ENCODE peak calls at places on chromosomes 2 and 18, in seven cellular contexts. K, M, D, F, W, J and H are unnamed samples.

GRCh38 chr18:4869101-4869500 is 328.0 kb downstream of the AKAIN1 start:
- DNase-seq in W (no peak), J (no peak), M (no peak), F (no peak), D (no peak), K (no peak), H (no peak)

GRCh38 chr2:108932736-108933135 is 56.3 kb downstream of the EDAR start:
- DNase-seq in M (no peak), K (no peak), J (no peak), F (no peak), W (no peak), D (no peak), H (no peak)

GRCh38 chr2:120398961-120399888 is 53.3 kb downstream of the INHBB start:
- DNase-seq in F (no peak), M (peak; percentile 90), D (no peak), K (no peak), J (peak; percentile 83), W (peak; percentile 51), H (no peak)

GRCh38 chr18:23131693-23132319 is 3.5 kb upstream of the CABLES1 start:
- DNase-seq in M (no peak), J (peak; percentile 51), K (peak; percentile 28), D (peak; percentile 54), W (no peak), F (peak; percentile 84), H (peak; percentile 77)

GRCh38 chr2:165725421-165725820 is 68.6 kb downstream of the GALNT3 start:
- DNase-seq in J (no peak), W (no peak), K (no peak), F (peak; percentile 81), M (no peak), D (no peak), H (no peak)

GRCh38 chr2:205700331-205701132 is 18.2 kb downstream of the NRP2 start:
- DNase-seq in M (no peak), W (no peak), F (peak; percentile 90), K (peak; percentile 37), J (no peak), D (no peak), H (no peak)

GRCh38 chr2:30462131-30462857 is 15.2 kb downstream of the LCLAT1 start:
- DNase-seq in J (no peak), K (no peak), M (no peak), F (no peak), D (no peak), W (no peak), H (no peak)

GRCh38 chr2:88765154-88765948 is 73.9 kb downstream of the RPIA start:
- DNase-seq in W (peak; percentile 81), K (no peak), J (peak; percentile 57), M (no peak), F (peak; percentile 4), D (peak; percentile 55), H (no peak)

GRCh38 chr18:46360102-46360699 is 256.0 kb downstream of the HAUS1 start:
- DNase-seq in J (no peak), F (no peak), M (no peak), W (no peak), D (no peak), K (no peak), H (no peak)

GRCh38 chr2:647691-648231 is 29.4 kb downstream of the TMEM18 start:
- DNase-seq in F (no peak), K (no peak), W (no peak), M (no peak), J (no peak), D (no peak), H (peak; percentile 2)

GRCh38 chr2:205902041-205902898 is 183.7 kb downstream of the INO80D start:
- DNase-seq in F (peak; percentile 46), J (no peak), K (no peak), D (no peak), W (no peak), M (no peak), H (peak; percentile 73)

GRCh38 chr18:70160075-70160678 is 45.3 kb downstream of the RTTN start:
- DNase-seq in M (no peak), K (no peak), D (no peak), F (no peak), J (no peak), W (no peak), H (no peak)

GRCh38 chr2:216346781-216347180 is 25.5 kb downstream of the MARCHF4 start:
- DNase-seq in D (no peak), M (no peak), F (no peak), K (no peak), J (no peak), W (no peak), H (no peak)
- H3K27ac ChIP-seq in D (no peak overlapping the region), M (no peak overlapping the region), F (no peak overlapping the region), K (no peak overlapping the region), J (no peak overlapping the region), W (no peak overlapping the region), H (no peak overlapping the region)

DNA sequence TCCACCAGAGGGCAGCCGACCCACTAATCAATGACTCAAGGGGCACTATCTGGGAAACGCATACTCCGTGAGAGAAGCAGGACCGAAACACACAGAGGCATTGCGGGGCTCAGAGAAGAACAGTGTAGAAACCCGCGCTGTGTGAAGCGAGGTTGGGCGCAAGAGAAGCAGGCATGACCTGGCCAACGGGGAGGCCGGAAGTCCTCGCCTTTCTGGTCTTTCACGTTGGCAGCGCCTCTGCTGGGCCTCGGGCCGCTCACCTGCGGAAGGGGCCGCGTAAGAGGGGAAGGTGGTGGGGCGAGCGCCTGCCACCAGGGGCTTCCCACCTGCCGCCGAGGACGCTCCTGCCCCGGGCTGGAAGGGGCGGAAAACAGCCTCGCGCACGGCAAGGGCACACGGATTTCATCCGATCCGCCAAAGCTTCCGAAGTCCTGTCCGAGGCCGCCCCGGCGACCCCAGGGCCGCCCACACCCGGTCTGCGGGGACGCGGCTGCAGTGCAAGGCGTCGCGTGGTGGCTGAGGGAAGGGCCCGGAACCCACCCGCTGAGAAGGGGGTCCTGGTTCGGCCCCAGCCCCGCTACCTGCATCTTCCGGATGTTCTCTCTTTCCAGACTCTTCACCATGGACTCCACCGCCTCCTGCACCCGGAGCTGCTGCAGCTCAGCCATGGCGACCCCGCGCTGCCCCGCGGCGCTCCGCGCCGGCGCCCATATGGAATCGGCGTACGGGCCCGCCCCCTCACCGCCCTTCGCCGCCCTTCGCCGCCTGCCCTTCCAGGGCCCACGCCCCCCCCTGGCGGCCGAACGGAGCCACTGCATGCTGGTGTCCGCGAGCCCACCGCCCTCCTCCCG is at the start of gene FAM136A:
- DNase-seq in K (peak; percentile 76), J (peak; percentile 83), F (peak; percentile 56), M (peak; percentile 87), D (peak; percentile 85), W (peak; percentile 98), H (peak; percentile 78)
- TF ChIP-seq POLR2A in K (peak; percentile 28), J (peak; percentile 65), F (no peak), M (no peak), D (peak; percentile 69), W (no peak), H (peak; percentile 42)

GRCh38 chr2:235091421-235091820 is 139.6 kb downstream of the SH3BP4 start:
- DNase-seq in K (no peak), W (no peak), F (no peak), M (no peak), D (no peak), J (no peak), H (no peak)

GRCh38 chr2:235086481-235087184 is 134.8 kb downstream of the SH3BP4 start:
- DNase-seq in K (no peak), F (no peak), M (no peak), W (no peak), D (no peak), J (no peak), H (peak; percentile 10)

GRCh38 chr2:235088608-235089020 is 136.8 kb downstream of the SH3BP4 start:
- DNase-seq in M (no peak), J (no peak), W (no peak), D (no peak), F (no peak), K (no peak), H (no peak)

GRCh38 chr2:235085476-235085875 is 133.7 kb downstream of the SH3BP4 start:
- DNase-seq in W (no peak), J (no peak), D (no peak), K (no peak), F (no peak), M (no peak), H (no peak)

GRCh38 chr2:235087812-235088607 is 136.2 kb downstream of the SH3BP4 start:
- DNase-seq in K (peak; percentile 15), W (no peak), F (no peak), D (peak; percentile 20), J (peak; percentile 45), M (no peak), H (no peak)
- H3K4me3 ChIP-seq in K (no peak overlapping the region), W (no peak overlapping the region), F (no peak overlapping the region), D (no peak overlapping the region), J (no peak overlapping the region), M (no peak overlapping the region), H (no peak overlapping the region)

GRCh38 chr18:32803571-32803970 is 30.7 kb upstream of the KLHL14 start:
- DNase-seq in D (no peak), M (no peak), F (no peak), W (no peak), K (no peak), J (peak; percentile 13), H (no peak)
- H3K27ac ChIP-seq in D (no peak overlapping the region), M (no peak overlapping the region), F (no peak overlapping the region), W (peak overlapping the region; percentile 42), K (no peak overlapping the region), J (peak overlapping the region; percentile 72), H (no peak overlapping the region)

DNA sequence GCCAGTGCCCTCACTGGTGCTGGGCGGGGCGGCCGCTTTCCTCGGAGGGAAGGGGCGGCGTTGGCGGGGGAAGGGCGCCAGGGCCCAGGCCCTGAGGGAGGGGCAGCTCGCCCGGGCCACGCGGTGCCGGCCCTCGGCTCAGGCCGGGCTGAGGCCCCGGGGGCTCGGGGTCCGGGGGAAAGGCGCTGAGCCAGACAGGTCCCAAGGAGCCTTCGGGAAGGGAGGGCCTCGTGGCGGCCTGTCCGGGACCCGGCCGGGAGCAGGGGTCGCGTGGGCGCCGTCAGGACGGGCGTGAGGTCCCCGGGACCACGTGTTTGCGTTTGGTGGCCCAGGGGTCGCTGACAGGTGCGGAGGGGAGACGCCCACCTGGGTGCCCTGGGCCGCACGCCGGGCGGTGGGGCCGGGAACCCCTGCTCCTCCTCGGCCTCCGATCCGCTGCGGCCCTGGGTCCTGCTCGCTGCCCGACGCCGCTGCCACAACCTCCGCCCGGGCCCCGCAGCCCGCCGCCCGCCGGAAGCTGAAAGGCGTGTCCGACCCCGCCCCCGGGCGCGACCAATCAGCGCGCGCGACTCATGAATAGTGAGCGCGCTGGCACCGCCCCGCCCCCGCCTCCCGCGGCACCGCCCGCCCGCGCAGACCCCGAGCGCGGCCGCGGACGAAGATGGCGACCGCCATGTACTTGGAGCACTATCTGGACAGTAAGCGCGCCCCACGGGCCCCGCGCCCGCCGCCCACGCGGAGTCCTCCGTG is at the start of gene ING5:
- DNase-seq in F (peak; percentile 87), M (peak; percentile 97), K (peak; percentile 95), J (peak; percentile 98), W (peak; percentile 98), D (peak; percentile 99), H (peak; percentile 96)
- TF ChIP-seq POLR2A in F (peak; percentile 75), M (no peak), K (peak; percentile 89), J (peak; percentile 82), W (peak; percentile 22), D (peak; percentile 86), H (peak; percentile 51)

GRCh38 chr2:43228341-43228751 is 1.9 kb upstream of the ZFP36L2 start:
- DNase-seq in F (no peak), J (no peak), W (peak; percentile 67), D (no peak), K (no peak), M (no peak), H (no peak)
- H3K4me3 ChIP-seq in F (no peak overlapping the region), J (peak overlapping the region; percentile 55), W (peak overlapping the region; percentile 73), D (no peak overlapping the region), K (peak overlapping the region; percentile 94), M (peak overlapping the region; percentile 96), H (peak overlapping the region; percentile 87)